ENCODE peak calls at places on chromosome 13, in ten cellular contexts. One of them, this sample, is unnamed.

GRCh38 chr13:73870036-73870741 is 264.0 kb downstream of the KLF12 start:
- DNase-seq in right cardiac atrium: no peak
- DNase-seq in spleen: no peak
- DNase-seq in mucosa of descending colon: no peak
- DNase-seq in astrocyte: peak; percentile 16
- DNase-seq in suprapubic skin: no peak
- DNase-seq in esophagus squamous epithelium: no peak
- DNase-seq in cardiac muscle cell: no peak
- DNase-seq in naive thymus-derived CD4-positive, alpha-beta T cell: peak; percentile 24
- DNase-seq in A549: no peak
- DNase-seq in this sample: no peak

GRCh38 chr13:80084086-80084676 is 256.7 kb downstream of the SPRY2 start:
- DNase-seq in astrocyte: peak; percentile 78
- DNase-seq in esophagus squamous epithelium: no peak
- DNase-seq in spleen: no peak
- DNase-seq in suprapubic skin: no peak
- DNase-seq in mucosa of descending colon: no peak
- DNase-seq in A549: no peak
- DNase-seq in cardiac muscle cell: no peak
- DNase-seq in right cardiac atrium: no peak
- DNase-seq in naive thymus-derived CD4-positive, alpha-beta T cell: no peak
- DNase-seq in this sample: peak; percentile 13

GRCh38 chr13:73610799-73611592 is 523.2 kb downstream of the KLF12 start:
- DNase-seq in mucosa of descending colon: no peak
- DNase-seq in astrocyte: no peak
- DNase-seq in right cardiac atrium: no peak
- DNase-seq in spleen: no peak
- DNase-seq in suprapubic skin: no peak
- DNase-seq in A549: no peak
- DNase-seq in esophagus squamous epithelium: no peak
- DNase-seq in cardiac muscle cell: no peak
- DNase-seq in naive thymus-derived CD4-positive, alpha-beta T cell: no peak
- DNase-seq in this sample: no peak

GRCh38 chr13:35159041-35159440 is 217.0 kb downstream of the NBEA start:
- DNase-seq in naive thymus-derived CD4-positive, alpha-beta T cell: no peak
- DNase-seq in suprapubic skin: no peak
- DNase-seq in spleen: no peak
- DNase-seq in mucosa of descending colon: no peak
- DNase-seq in A549: no peak
- DNase-seq in cardiac muscle cell: no peak
- DNase-seq in right cardiac atrium: no peak
- DNase-seq in astrocyte: no peak
- DNase-seq in esophagus squamous epithelium: no peak
- DNase-seq in this sample: no peak

GRCh38 chr13:77871596-77871995 is 47.0 kb downstream of the EDNRB start:
- DNase-seq in suprapubic skin: no peak
- DNase-seq in naive thymus-derived CD4-positive, alpha-beta T cell: no peak
- DNase-seq in cardiac muscle cell: no peak
- DNase-seq in astrocyte: no peak
- DNase-seq in mucosa of descending colon: no peak
- DNase-seq in esophagus squamous epithelium: no peak
- DNase-seq in A549: no peak
- DNase-seq in right cardiac atrium: no peak
- DNase-seq in spleen: no peak
- DNase-seq in this sample: no peak

GRCh38 chr13:77536358-77536757 is 852 bp downstream of the SCEL start:
- DNase-seq in esophagus squamous epithelium: no peak
- DNase-seq in naive thymus-derived CD4-positive, alpha-beta T cell: no peak
- DNase-seq in cardiac muscle cell: no peak
- DNase-seq in astrocyte: no peak
- DNase-seq in suprapubic skin: no peak
- DNase-seq in right cardiac atrium: no peak
- DNase-seq in spleen: no peak
- DNase-seq in mucosa of descending colon: no peak
- DNase-seq in A549: no peak
- DNase-seq in this sample: no peak

GRCh38 chr13:36395280-36395679 is 37.0 kb upstream of the CCNA1 start:
- DNase-seq in astrocyte: peak; percentile 53
- DNase-seq in esophagus squamous epithelium: no peak
- DNase-seq in spleen: no peak
- DNase-seq in cardiac muscle cell: no peak
- DNase-seq in A549: peak; percentile 5
- DNase-seq in mucosa of descending colon: no peak
- DNase-seq in naive thymus-derived CD4-positive, alpha-beta T cell: no peak
- DNase-seq in suprapubic skin: no peak
- DNase-seq in right cardiac atrium: no peak
- DNase-seq in this sample: no peak

GRCh38 chr13:24065172-24065571 is 95.3 kb upstream of the SPATA13 start:
- DNase-seq in spleen: no peak
- DNase-seq in mucosa of descending colon: no peak
- DNase-seq in astrocyte: no peak
- DNase-seq in A549: no peak
- DNase-seq in cardiac muscle cell: no peak
- DNase-seq in suprapubic skin: no peak
- DNase-seq in esophagus squamous epithelium: no peak
- DNase-seq in right cardiac atrium: no peak
- DNase-seq in naive thymus-derived CD4-positive, alpha-beta T cell: no peak
- DNase-seq in this sample: no peak

GRCh38 chr13:51444922-51445321 is 7.9 kb downstream of the INTS6 start:
- DNase-seq in A549: peak; percentile 13
- DNase-seq in right cardiac atrium: no peak
- DNase-seq in esophagus squamous epithelium: no peak
- DNase-seq in astrocyte: peak; percentile 18
- DNase-seq in cardiac muscle cell: no peak
- DNase-seq in spleen: no peak
- DNase-seq in naive thymus-derived CD4-positive, alpha-beta T cell: peak; percentile 33
- DNase-seq in suprapubic skin: no peak
- DNase-seq in mucosa of descending colon: no peak
- DNase-seq in this sample: no peak

GRCh38 chr13:28329395-28330158 is 165.4 kb downstream of the FLT1 start:
- DNase-seq in naive thymus-derived CD4-positive, alpha-beta T cell: no peak
- DNase-seq in spleen: no peak
- DNase-seq in A549: no peak
- DNase-seq in mucosa of descending colon: no peak
- DNase-seq in astrocyte: peak; percentile 86
- DNase-seq in cardiac muscle cell: no peak
- DNase-seq in right cardiac atrium: peak; percentile 52
- DNase-seq in suprapubic skin: no peak
- DNase-seq in esophagus squamous epithelium: no peak
- DNase-seq in this sample: no peak

GRCh38 chr13:112893570-112894422 is 75.2 kb upstream of the MCF2L start:
- DNase-seq in mucosa of descending colon: peak; percentile 72
- DNase-seq in suprapubic skin: no peak
- DNase-seq in A549: peak; percentile 40
- DNase-seq in cardiac muscle cell: peak; percentile 84
- DNase-seq in astrocyte: no peak
- DNase-seq in spleen: peak; percentile 87
- DNase-seq in right cardiac atrium: peak; percentile 38
- DNase-seq in naive thymus-derived CD4-positive, alpha-beta T cell: peak; percentile 36
- DNase-seq in esophagus squamous epithelium: no peak
- DNase-seq in this sample: peak; percentile 88

DNA sequence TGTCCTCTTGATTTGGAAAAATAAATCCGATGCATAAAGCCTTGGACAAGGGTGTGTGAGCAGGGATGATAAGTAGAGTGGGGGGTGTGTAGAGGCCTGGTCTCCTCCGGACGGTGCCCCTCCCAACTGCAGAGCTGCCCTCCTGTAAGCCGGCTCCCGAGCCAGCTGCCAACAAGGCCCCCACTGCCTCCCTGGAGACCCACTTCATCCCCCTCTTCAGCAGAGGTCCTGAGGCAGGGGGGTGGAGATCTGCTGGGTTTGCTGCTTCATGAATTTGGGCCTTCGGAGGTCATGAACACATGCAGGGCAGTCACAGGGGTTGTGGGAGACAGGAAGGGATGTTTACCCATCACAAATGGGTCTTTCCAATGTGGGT is 84.1 kb downstream of the SLC7A1 start:
- DNase-seq in right cardiac atrium: no peak
- DNase-seq in astrocyte: no peak
- DNase-seq in spleen: peak; percentile 58
- DNase-seq in naive thymus-derived CD4-positive, alpha-beta T cell: no peak
- DNase-seq in mucosa of descending colon: no peak
- DNase-seq in A549: no peak
- DNase-seq in suprapubic skin: no peak
- DNase-seq in cardiac muscle cell: no peak
- DNase-seq in esophagus squamous epithelium: no peak
- DNase-seq in this sample: no peak
- H3K4me1 ChIP-seq in right cardiac atrium: no peaks in the 10 kb centered on the region
- H3K4me1 ChIP-seq in astrocyte: peaks cover 43% of the 10 kb centered on the region
- H3K4me1 ChIP-seq in spleen: no peaks in the 10 kb centered on the region
- H3K4me1 ChIP-seq in naive thymus-derived CD4-positive, alpha-beta T cell: no peaks in the 10 kb centered on the region
- H3K4me1 ChIP-seq in mucosa of descending colon: no peaks in the 10 kb centered on the region
- H3K4me1 ChIP-seq in A549: peaks cover 5% of the 10 kb centered on the region
- H3K4me1 ChIP-seq in suprapubic skin: peaks cover 15% of the 10 kb centered on the region
- H3K4me1 ChIP-seq in cardiac muscle cell: peaks cover 24% of the 10 kb centered on the region
- H3K4me1 ChIP-seq in esophagus squamous epithelium: no peaks in the 10 kb centered on the region
- H3K4me1 ChIP-seq in this sample: peaks cover 14% of the 10 kb centered on the region

DNA sequence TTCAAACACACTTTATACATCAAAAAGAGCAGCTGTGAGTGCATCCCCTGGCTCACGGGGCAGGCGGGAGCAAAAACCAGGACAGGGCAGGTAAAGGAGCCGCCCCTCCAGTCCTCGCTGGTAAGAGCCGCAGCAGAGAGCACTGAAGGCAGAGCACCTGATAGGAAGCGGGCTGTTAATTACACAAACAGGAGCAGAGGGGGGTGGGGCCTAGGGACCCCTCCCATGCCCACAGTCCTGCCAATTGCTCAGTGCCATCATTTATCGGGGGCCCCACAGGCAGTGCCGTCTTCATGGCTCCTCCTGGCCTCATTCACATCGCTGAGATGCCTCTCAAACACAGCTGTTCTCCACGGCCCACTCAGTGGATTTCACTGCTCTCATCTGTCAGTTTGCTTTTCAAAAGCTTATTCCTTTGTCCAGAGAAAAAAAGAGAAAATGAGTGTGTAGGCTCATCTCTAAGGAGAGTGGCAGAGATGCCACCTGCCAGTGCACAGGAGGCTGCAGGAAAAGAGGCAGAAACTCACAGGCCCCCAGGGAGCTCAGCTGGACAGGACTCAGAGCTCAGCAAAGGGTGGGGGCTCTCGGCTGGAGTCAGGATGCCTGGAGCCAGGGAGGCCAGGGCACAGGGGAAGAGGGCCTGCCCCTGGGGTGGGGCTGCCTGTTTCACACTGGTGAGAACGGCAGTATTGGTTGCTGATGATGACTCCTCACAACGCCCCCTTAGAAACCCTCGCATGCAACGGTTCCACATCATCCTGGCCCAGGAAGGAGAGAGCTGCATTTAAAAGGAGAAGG is 174.6 kb downstream of the COL4A1 start:
- DNase-seq in suprapubic skin: no peak
- DNase-seq in spleen: no peak
- DNase-seq in right cardiac atrium: no peak
- DNase-seq in A549: no peak
- DNase-seq in naive thymus-derived CD4-positive, alpha-beta T cell: no peak
- DNase-seq in mucosa of descending colon: no peak
- DNase-seq in cardiac muscle cell: peak; percentile 43
- DNase-seq in astrocyte: no peak
- DNase-seq in esophagus squamous epithelium: no peak
- DNase-seq in this sample: no peak
- H3K4me1 ChIP-seq in suprapubic skin: peaks cover 3% of the 10 kb centered on the region
- H3K4me1 ChIP-seq in spleen: no peaks in the 10 kb centered on the region
- H3K4me1 ChIP-seq in right cardiac atrium: peaks cover 5% of the 10 kb centered on the region
- H3K4me1 ChIP-seq in A549: peaks cover 15% of the 10 kb centered on the region
- H3K4me1 ChIP-seq in naive thymus-derived CD4-positive, alpha-beta T cell: no peaks in the 10 kb centered on the region
- H3K4me1 ChIP-seq in mucosa of descending colon: no peaks in the 10 kb centered on the region
- H3K4me1 ChIP-seq in cardiac muscle cell: peaks cover 28% of the 10 kb centered on the region
- H3K4me1 ChIP-seq in astrocyte: peaks cover 54% of the 10 kb centered on the region
- H3K4me1 ChIP-seq in esophagus squamous epithelium: peaks cover 4% of the 10 kb centered on the region
- H3K4me1 ChIP-seq in this sample: no peaks in the 10 kb centered on the region

GRCh38 chr13:94329277-94329676 is 150.2 kb downstream of the DCT start:
- DNase-seq in naive thymus-derived CD4-positive, alpha-beta T cell: no peak
- DNase-seq in suprapubic skin: no peak
- DNase-seq in right cardiac atrium: no peak
- DNase-seq in mucosa of descending colon: no peak
- DNase-seq in esophagus squamous epithelium: no peak
- DNase-seq in spleen: no peak
- DNase-seq in cardiac muscle cell: no peak
- DNase-seq in A549: no peak
- DNase-seq in astrocyte: peak; percentile 72
- DNase-seq in this sample: no peak
- H3K4me1 ChIP-seq in naive thymus-derived CD4-positive, alpha-beta T cell: peaks cover 72% of the 10 kb centered on the region
- H3K4me1 ChIP-seq in suprapubic skin: peaks cover 12% of the 10 kb centered on the region
- H3K4me1 ChIP-seq in right cardiac atrium: peaks cover 4% of the 10 kb centered on the region
- H3K4me1 ChIP-seq in mucosa of descending colon: no peaks in the 10 kb centered on the region
- H3K4me1 ChIP-seq in esophagus squamous epithelium: peaks cover 10% of the 10 kb centered on the region
- H3K4me1 ChIP-seq in spleen: peaks cover 18% of the 10 kb centered on the region
- H3K4me1 ChIP-seq in cardiac muscle cell: peaks cover 18% of the 10 kb centered on the region
- H3K4me1 ChIP-seq in A549: peaks cover 17% of the 10 kb centered on the region
- H3K4me1 ChIP-seq in astrocyte: peaks cover 27% of the 10 kb centered on the region
- H3K4me1 ChIP-seq in this sample: no peaks in the 10 kb centered on the region

GRCh38 chr13:99860736-99861135 is 110.8 kb downstream of the ZIC5 start:
- DNase-seq in naive thymus-derived CD4-positive, alpha-beta T cell: no peak
- DNase-seq in esophagus squamous epithelium: no peak
- DNase-seq in astrocyte: no peak
- DNase-seq in A549: no peak
- DNase-seq in spleen: no peak
- DNase-seq in right cardiac atrium: no peak
- DNase-seq in mucosa of descending colon: no peak
- DNase-seq in cardiac muscle cell: no peak
- DNase-seq in suprapubic skin: no peak
- DNase-seq in this sample: no peak

GRCh38 chr13:99859178-99860177 is 112.1 kb downstream of the ZIC5 start:
- DNase-seq in spleen: no peak
- DNase-seq in cardiac muscle cell: no peak
- DNase-seq in suprapubic skin: no peak
- DNase-seq in astrocyte: no peak
- DNase-seq in right cardiac atrium: no peak
- DNase-seq in naive thymus-derived CD4-positive, alpha-beta T cell: no peak
- DNase-seq in esophagus squamous epithelium: no peak
- DNase-seq in A549: no peak
- DNase-seq in mucosa of descending colon: peak; percentile 50
- DNase-seq in this sample: no peak

GRCh38 chr13:99864627-99864990 is 107.0 kb downstream of the ZIC5 start:
- DNase-seq in mucosa of descending colon: no peak
- DNase-seq in right cardiac atrium: no peak
- DNase-seq in A549: no peak
- DNase-seq in astrocyte: no peak
- DNase-seq in suprapubic skin: no peak
- DNase-seq in naive thymus-derived CD4-positive, alpha-beta T cell: no peak
- DNase-seq in spleen: no peak
- DNase-seq in cardiac muscle cell: no peak
- DNase-seq in esophagus squamous epithelium: no peak
- DNase-seq in this sample: no peak

GRCh38 chr13:99863789-99864626 is 107.6 kb downstream of the ZIC5 start:
- DNase-seq in mucosa of descending colon: no peak
- DNase-seq in astrocyte: no peak
- DNase-seq in A549: no peak
- DNase-seq in suprapubic skin: no peak
- DNase-seq in cardiac muscle cell: no peak
- DNase-seq in spleen: no peak
- DNase-seq in naive thymus-derived CD4-positive, alpha-beta T cell: no peak
- DNase-seq in esophagus squamous epithelium: no peak
- DNase-seq in right cardiac atrium: no peak
- DNase-seq in this sample: no peak

DNA sequence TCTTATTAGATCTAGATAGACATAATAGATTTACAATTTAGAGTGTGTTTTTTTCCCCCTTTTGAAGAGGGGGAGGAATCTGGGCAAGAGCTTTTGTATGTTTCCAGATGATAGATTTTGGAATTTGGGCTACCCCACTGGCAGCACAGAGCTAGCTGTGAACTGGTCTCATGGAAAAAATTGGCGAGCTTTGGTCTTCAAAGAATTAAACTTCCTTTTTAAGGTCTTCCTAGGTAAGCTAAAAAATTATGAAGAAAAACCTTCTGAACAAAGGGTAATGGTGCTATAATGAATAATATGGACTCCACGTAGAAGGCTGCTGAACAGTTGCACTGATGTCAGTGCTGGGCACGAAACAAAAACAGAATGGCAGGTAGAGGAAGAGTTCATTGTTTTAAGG is 109.3 kb downstream of the ZIC5 start:
- DNase-seq in esophagus squamous epithelium: no peak
- DNase-seq in astrocyte: no peak
- DNase-seq in right cardiac atrium: no peak
- DNase-seq in suprapubic skin: no peak
- DNase-seq in naive thymus-derived CD4-positive, alpha-beta T cell: no peak
- DNase-seq in mucosa of descending colon: no peak
- DNase-seq in spleen: no peak
- DNase-seq in A549: no peak
- DNase-seq in cardiac muscle cell: no peak
- DNase-seq in this sample: no peak
- H3K4me1 ChIP-seq in esophagus squamous epithelium: no peaks in the 10 kb centered on the region
- H3K4me1 ChIP-seq in astrocyte: no peaks in the 10 kb centered on the region
- H3K4me1 ChIP-seq in right cardiac atrium: no peaks in the 10 kb centered on the region
- H3K4me1 ChIP-seq in suprapubic skin: peaks cover 2% of the 10 kb centered on the region
- H3K4me1 ChIP-seq in naive thymus-derived CD4-positive, alpha-beta T cell: peaks cover 6% of the 10 kb centered on the region
- H3K4me1 ChIP-seq in mucosa of descending colon: peaks cover 11% of the 10 kb centered on the region
- H3K4me1 ChIP-seq in spleen: no peaks in the 10 kb centered on the region
- H3K4me1 ChIP-seq in A549: no peaks in the 10 kb centered on the region
- H3K4me1 ChIP-seq in cardiac muscle cell: no peaks in the 10 kb centered on the region
- H3K4me1 ChIP-seq in this sample: no peaks in the 10 kb centered on the region